ENCODE peak calls at places on chromosome 1, in eight cellular contexts. One of them, this sample, is unnamed. For H3K4me1, the result is how much of the 10 kb centered on the place peaks cover.

GRCh38 chr1:232462200-232462599 is 167.7 kb downstream of the SIPA1L2 start:
- DNase-seq in prostate gland: no peak
- DNase-seq in HepG2: no peak
- DNase-seq in sigmoid colon: no peak
- DNase-seq in ascending aorta: no peak
- DNase-seq in A549: no peak
- DNase-seq in suprapubic skin: no peak
- DNase-seq in cardiac muscle cell: no peak
- DNase-seq in this sample: no peak

GRCh38 chr1:87064981-87065380 is 150.5 kb downstream of the HS2ST1 start:
- DNase-seq in prostate gland: no peak
- DNase-seq in HepG2: no peak
- DNase-seq in sigmoid colon: no peak
- DNase-seq in ascending aorta: no peak
- DNase-seq in A549: no peak
- DNase-seq in suprapubic skin: no peak
- DNase-seq in cardiac muscle cell: no peak
- DNase-seq in this sample: no peak

GRCh38 chr1:64744492-64745180 is at the start of gene RAVER2:
- DNase-seq in prostate gland: peak
- DNase-seq in HepG2: peak
- DNase-seq in sigmoid colon: peak
- DNase-seq in ascending aorta: peak
- DNase-seq in A549: peak
- DNase-seq in suprapubic skin: peak
- DNase-seq in cardiac muscle cell: peak
- DNase-seq in this sample: peak

GRCh38 chr1:91325456-91325855 is 79.2 kb downstream of the HFM1 start:
- DNase-seq in prostate gland: no peak
- DNase-seq in HepG2: no peak
- DNase-seq in sigmoid colon: no peak
- DNase-seq in ascending aorta: no peak
- DNase-seq in A549: no peak
- DNase-seq in suprapubic skin: no peak
- DNase-seq in cardiac muscle cell: no peak
- DNase-seq in this sample: no peak

GRCh38 chr1:21909787-21910503 is 27.2 kb downstream of the HSPG2 start:
- DNase-seq in prostate gland: peak
- DNase-seq in HepG2: no peak
- DNase-seq in sigmoid colon: peak
- DNase-seq in ascending aorta: peak
- DNase-seq in A549: no peak
- DNase-seq in suprapubic skin: peak
- DNase-seq in cardiac muscle cell: peak
- DNase-seq in this sample: peak

GRCh38 chr1:8012955-8013354 is 13.2 kb downstream of the ERRFI1 start:
- DNase-seq in prostate gland: no peak
- DNase-seq in HepG2: no peak
- DNase-seq in sigmoid colon: no peak
- DNase-seq in ascending aorta: no peak
- DNase-seq in A549: no peak
- DNase-seq in suprapubic skin: no peak
- DNase-seq in cardiac muscle cell: no peak
- DNase-seq in this sample: no peak

GRCh38 chr1:208919371-208919770 is 664.1 kb upstream of the CAMK1G start:
- DNase-seq in prostate gland: no peak
- DNase-seq in HepG2: no peak
- DNase-seq in sigmoid colon: no peak
- DNase-seq in ascending aorta: no peak
- DNase-seq in A549: no peak
- DNase-seq in suprapubic skin: no peak
- DNase-seq in cardiac muscle cell: no peak
- DNase-seq in this sample: no peak

GRCh38 chr1:202069670-202070069 is 53.0 kb upstream of the GPR37L1 start:
- DNase-seq in prostate gland: no peak
- DNase-seq in HepG2: peak
- DNase-seq in sigmoid colon: no peak
- DNase-seq in ascending aorta: no peak
- DNase-seq in A549: no peak
- DNase-seq in suprapubic skin: no peak
- DNase-seq in cardiac muscle cell: no peak
- DNase-seq in this sample: no peak

GRCh38 chr1:56798053-56798471 is 21.1 kb downstream of the FYB2 start:
- DNase-seq in prostate gland: no peak
- DNase-seq in HepG2: no peak
- DNase-seq in sigmoid colon: no peak
- DNase-seq in ascending aorta: no peak
- DNase-seq in A549: no peak
- DNase-seq in suprapubic skin: no peak
- DNase-seq in cardiac muscle cell: no peak
- DNase-seq in this sample: no peak

DNA sequence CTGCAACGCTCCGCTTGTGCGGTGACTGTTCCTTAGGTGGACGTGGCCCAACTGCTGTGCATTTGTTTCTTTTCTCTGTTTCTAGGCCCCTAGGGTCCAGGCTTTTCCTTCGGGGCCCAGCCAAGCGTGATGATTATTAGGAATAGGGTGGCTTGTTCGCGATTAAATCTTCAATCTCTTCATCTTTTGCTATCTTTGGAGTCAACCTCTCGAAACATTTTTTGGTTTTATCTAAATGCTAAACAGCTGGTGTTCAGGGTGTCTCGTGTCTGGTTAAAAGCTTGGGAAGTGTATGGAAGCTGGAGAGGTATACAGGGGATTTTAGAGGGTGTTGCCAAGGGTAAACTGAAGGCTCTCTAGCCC is 844 bp upstream of the PLD5 start:
- DNase-seq in prostate gland: no peak
- DNase-seq in HepG2: no peak
- DNase-seq in sigmoid colon: no peak
- DNase-seq in ascending aorta: no peak
- DNase-seq in A549: no peak
- DNase-seq in suprapubic skin: no peak
- DNase-seq in cardiac muscle cell: no peak
- DNase-seq in this sample: no peak
- H3K4me3 ChIP-seq in prostate gland: peak
- H3K4me3 ChIP-seq in HepG2: no peak
- H3K4me3 ChIP-seq in sigmoid colon: peak
- H3K4me3 ChIP-seq in ascending aorta: peak
- H3K4me3 ChIP-seq in A549: peak
- H3K4me3 ChIP-seq in suprapubic skin: peak
- H3K4me3 ChIP-seq in cardiac muscle cell: peak
- H3K4me3 ChIP-seq in this sample: peak

GRCh38 chr1:204878835-204879234 is 8.2 kb downstream of the NFASC start:
- DNase-seq in prostate gland: no peak
- DNase-seq in HepG2: no peak
- DNase-seq in sigmoid colon: no peak
- DNase-seq in ascending aorta: no peak
- DNase-seq in A549: no peak
- DNase-seq in suprapubic skin: no peak
- DNase-seq in cardiac muscle cell: no peak
- DNase-seq in this sample: no peak
- H3K4me1 ChIP-seq in prostate gland: under half
- H3K4me1 ChIP-seq in HepG2: under half
- H3K4me1 ChIP-seq in sigmoid colon: under half
- H3K4me1 ChIP-seq in ascending aorta: under half
- H3K4me1 ChIP-seq in A549: under half
- H3K4me1 ChIP-seq in suprapubic skin: under half
- H3K4me1 ChIP-seq in cardiac muscle cell: under half
- H3K4me1 ChIP-seq in this sample: under half

GRCh38 chr1:27428316-27429028 is 36.0 kb downstream of the GPR3 start:
- DNase-seq in prostate gland: no peak
- DNase-seq in HepG2: no peak
- DNase-seq in sigmoid colon: peak
- DNase-seq in ascending aorta: no peak
- DNase-seq in A549: no peak
- DNase-seq in suprapubic skin: no peak
- DNase-seq in cardiac muscle cell: peak
- DNase-seq in this sample: no peak
- H3K27ac ChIP-seq in prostate gland: peak
- H3K27ac ChIP-seq in HepG2: peak
- H3K27ac ChIP-seq in sigmoid colon: peak
- H3K27ac ChIP-seq in ascending aorta: peak
- H3K27ac ChIP-seq in A549: no peak
- H3K27ac ChIP-seq in suprapubic skin: peak
- H3K27ac ChIP-seq in cardiac muscle cell: peak
- H3K27ac ChIP-seq in this sample: no peak

GRCh38 chr1:244967159-244967558 is 102.8 kb upstream of the HNRNPU start:
- DNase-seq in prostate gland: no peak
- DNase-seq in HepG2: no peak
- DNase-seq in sigmoid colon: no peak
- DNase-seq in ascending aorta: no peak
- DNase-seq in A549: no peak
- DNase-seq in suprapubic skin: no peak
- DNase-seq in cardiac muscle cell: no peak
- DNase-seq in this sample: no peak

GRCh38 chr1:244965182-244965581 is 100.8 kb upstream of the HNRNPU start:
- DNase-seq in prostate gland: no peak
- DNase-seq in HepG2: no peak
- DNase-seq in sigmoid colon: no peak
- DNase-seq in ascending aorta: no peak
- DNase-seq in A549: no peak
- DNase-seq in suprapubic skin: no peak
- DNase-seq in cardiac muscle cell: no peak
- DNase-seq in this sample: no peak

GRCh38 chr1:244962140-244962539 is 97.8 kb upstream of the HNRNPU start:
- DNase-seq in prostate gland: no peak
- DNase-seq in HepG2: no peak
- DNase-seq in sigmoid colon: no peak
- DNase-seq in ascending aorta: no peak
- DNase-seq in A549: no peak
- DNase-seq in suprapubic skin: no peak
- DNase-seq in cardiac muscle cell: no peak
- DNase-seq in this sample: no peak

GRCh38 chr1:244963231-244963826 is 99.0 kb upstream of the HNRNPU start:
- DNase-seq in prostate gland: no peak
- DNase-seq in HepG2: no peak
- DNase-seq in sigmoid colon: no peak
- DNase-seq in ascending aorta: no peak
- DNase-seq in A549: no peak
- DNase-seq in suprapubic skin: no peak
- DNase-seq in cardiac muscle cell: no peak
- DNase-seq in this sample: no peak

DNA sequence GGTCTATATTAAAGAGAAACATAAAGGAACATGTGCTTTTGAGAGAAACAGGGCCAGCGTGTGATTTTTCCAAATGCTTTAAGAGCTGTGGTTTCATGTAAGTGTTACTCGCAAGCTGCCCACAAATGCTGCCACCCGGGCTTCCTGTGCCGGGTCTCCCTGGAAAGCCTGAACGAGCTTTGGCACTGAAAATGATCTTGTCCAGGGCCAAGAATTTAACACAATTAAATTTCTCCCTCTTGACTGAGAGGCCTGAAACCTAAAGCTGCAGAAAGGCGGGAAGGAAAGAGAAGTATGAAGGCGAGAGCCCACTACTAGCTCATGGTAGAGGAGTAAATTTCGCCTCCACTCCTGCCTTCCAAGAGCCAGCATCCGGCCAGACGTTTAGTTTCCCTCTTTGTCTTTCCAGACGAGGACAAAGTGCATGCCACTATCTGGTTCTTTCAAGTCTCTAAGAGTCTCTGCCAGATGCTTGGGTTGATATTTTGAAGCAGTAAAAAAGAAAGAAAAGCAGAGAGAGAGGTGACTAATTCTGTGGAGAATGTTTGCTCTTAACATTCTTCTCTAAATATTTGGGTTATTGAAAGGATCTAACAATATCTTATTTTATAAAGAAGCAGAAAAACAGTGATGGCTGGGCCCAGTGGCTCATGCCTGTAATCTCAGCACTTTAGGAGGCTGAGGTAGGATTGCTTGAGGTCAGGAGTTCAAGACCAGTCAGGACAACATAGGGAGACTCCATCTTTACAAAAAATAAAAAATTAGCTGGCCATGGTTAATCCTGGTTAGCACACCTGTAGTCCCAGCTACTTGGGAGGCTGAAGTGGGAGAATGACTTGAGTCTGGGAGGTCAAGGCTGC is 100.0 kb upstream of the HNRNPU start:
- DNase-seq in prostate gland: peak
- DNase-seq in HepG2: peak
- DNase-seq in sigmoid colon: no peak
- DNase-seq in ascending aorta: no peak
- DNase-seq in A549: no peak
- DNase-seq in suprapubic skin: no peak
- DNase-seq in cardiac muscle cell: peak
- DNase-seq in this sample: no peak
- H3K4me3 ChIP-seq in prostate gland: no peak
- H3K4me3 ChIP-seq in HepG2: no peak
- H3K4me3 ChIP-seq in sigmoid colon: peak
- H3K4me3 ChIP-seq in ascending aorta: peak
- H3K4me3 ChIP-seq in A549: no peak
- H3K4me3 ChIP-seq in suprapubic skin: no peak
- H3K4me3 ChIP-seq in cardiac muscle cell: no peak
- H3K4me3 ChIP-seq in this sample: no peak

DNA sequence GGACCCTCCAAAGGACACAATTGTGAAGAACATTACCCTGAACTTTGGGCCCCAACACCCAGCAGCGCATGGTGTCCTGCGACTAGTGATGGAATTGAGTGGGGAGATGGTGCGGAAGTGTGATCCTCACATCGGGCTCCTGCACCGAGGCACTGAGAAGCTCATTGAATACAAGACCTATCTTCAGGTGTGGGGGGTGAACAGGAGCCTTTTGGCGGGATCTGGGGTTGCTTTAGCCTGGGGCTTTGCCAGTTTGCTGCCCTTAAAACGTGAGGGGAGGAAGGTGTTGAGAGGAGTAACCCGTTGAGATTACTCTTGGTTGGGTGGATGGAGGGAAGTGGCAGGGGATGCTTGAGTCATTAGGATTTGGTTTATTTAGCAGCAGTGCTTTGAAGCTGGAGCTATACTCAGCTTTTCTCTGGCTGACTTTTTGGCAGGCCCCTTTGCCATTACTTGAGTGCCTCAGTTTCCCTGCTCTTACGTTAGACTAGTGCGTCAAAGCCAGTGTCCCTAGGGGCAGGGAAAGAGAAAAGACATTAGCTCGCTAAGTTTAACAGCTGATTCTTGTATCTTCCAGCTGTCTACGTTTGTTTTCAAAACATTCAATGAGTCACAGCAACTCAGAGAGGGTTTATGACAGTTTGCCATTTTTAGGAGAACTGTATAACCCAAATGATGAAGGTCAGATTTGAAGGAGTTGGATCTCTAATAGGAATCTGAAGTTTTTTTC is 4.4 kb downstream of the NDUFS2 start:
- DNase-seq in prostate gland: no peak
- DNase-seq in HepG2: no peak
- DNase-seq in sigmoid colon: no peak
- DNase-seq in ascending aorta: no peak
- DNase-seq in A549: no peak
- DNase-seq in suprapubic skin: no peak
- DNase-seq in cardiac muscle cell: no peak
- DNase-seq in this sample: no peak
- H3K4me1 ChIP-seq in prostate gland: under half
- H3K4me1 ChIP-seq in HepG2: half or more
- H3K4me1 ChIP-seq in sigmoid colon: under half
- H3K4me1 ChIP-seq in ascending aorta: under half
- H3K4me1 ChIP-seq in A549: under half
- H3K4me1 ChIP-seq in suprapubic skin: under half
- H3K4me1 ChIP-seq in cardiac muscle cell: under half
- H3K4me1 ChIP-seq in this sample: under half

This sample was measured in RWPE2.